ENCODE peak calls at places on chromosomes 2 and 18, in nine cellular contexts. One of them, this sample, is unnamed.

GRCh38 chr2:172148246-172148645 is 45.5 kb upstream of the DLX2 start:
- DNase-seq in PC-9: no peak
- DNase-seq in ascending aorta: no peak
- DNase-seq in omental fat pad: no peak
- DNase-seq in nephron progenitor cell: no peak
- DNase-seq in neural crest cell: no peak
- DNase-seq in HFFc6: no peak
- DNase-seq in NB4: no peak
- DNase-seq in K562: no peak
- DNase-seq in this sample: peak

GRCh38 chr2:171923206-171923605 is 945 bp downstream of the HAT1 start:
- DNase-seq in PC-9: peak
- DNase-seq in ascending aorta: no peak
- DNase-seq in omental fat pad: no peak
- DNase-seq in nephron progenitor cell: no peak
- DNase-seq in neural crest cell: peak
- DNase-seq in HFFc6: peak
- DNase-seq in NB4: peak
- DNase-seq in K562: no peak
- DNase-seq in this sample: peak

GRCh38 chr18:4450065-4450676 is 4.9 kb downstream of the DLGAP1 start:
- DNase-seq in PC-9: no peak
- DNase-seq in ascending aorta: no peak
- DNase-seq in omental fat pad: no peak
- DNase-seq in nephron progenitor cell: no peak
- DNase-seq in neural crest cell: no peak
- DNase-seq in HFFc6: no peak
- DNase-seq in NB4: no peak
- DNase-seq in K562: no peak
- DNase-seq in this sample: no peak

GRCh38 chr2:68027959-68028358 is 34.8 kb downstream of the C1D start:
- DNase-seq in PC-9: no peak
- DNase-seq in ascending aorta: no peak
- DNase-seq in omental fat pad: no peak
- DNase-seq in nephron progenitor cell: no peak
- DNase-seq in neural crest cell: no peak
- DNase-seq in HFFc6: peak
- DNase-seq in NB4: no peak
- DNase-seq in K562: no peak
- DNase-seq in this sample: no peak

GRCh38 chr2:122977580-122977979 is 1047.5 kb upstream of the CNTNAP5 start:
- DNase-seq in PC-9: no peak
- DNase-seq in ascending aorta: no peak
- DNase-seq in omental fat pad: no peak
- DNase-seq in nephron progenitor cell: no peak
- DNase-seq in neural crest cell: no peak
- DNase-seq in HFFc6: no peak
- DNase-seq in NB4: no peak
- DNase-seq in K562: no peak
- DNase-seq in this sample: no peak

GRCh38 chr2:226079186-226079585 is 679.7 kb downstream of the NYAP2 start:
- DNase-seq in PC-9: no peak
- DNase-seq in ascending aorta: no peak
- DNase-seq in omental fat pad: no peak
- DNase-seq in nephron progenitor cell: no peak
- DNase-seq in neural crest cell: no peak
- DNase-seq in HFFc6: no peak
- DNase-seq in NB4: no peak
- DNase-seq in K562: no peak
- DNase-seq in this sample: peak

GRCh38 chr18:76460482-76460881 is 34.6 kb downstream of the ZNF516 start:
- DNase-seq in PC-9: no peak
- DNase-seq in ascending aorta: no peak
- DNase-seq in omental fat pad: no peak
- DNase-seq in nephron progenitor cell: no peak
- DNase-seq in neural crest cell: no peak
- DNase-seq in HFFc6: no peak
- DNase-seq in NB4: no peak
- DNase-seq in K562: no peak
- DNase-seq in this sample: peak

GRCh38 chr18:47997338-47997780 is 66.9 kb upstream of the SMAD2 start:
- DNase-seq in PC-9: no peak
- DNase-seq in ascending aorta: no peak
- DNase-seq in omental fat pad: no peak
- DNase-seq in nephron progenitor cell: peak
- DNase-seq in neural crest cell: no peak
- DNase-seq in HFFc6: no peak
- DNase-seq in NB4: peak
- DNase-seq in K562: peak
- DNase-seq in this sample: no peak

GRCh38 chr18:8499810-8500663 is 109.2 kb upstream of the RAB12 start:
- DNase-seq in PC-9: no peak
- DNase-seq in ascending aorta: no peak
- DNase-seq in omental fat pad: no peak
- DNase-seq in nephron progenitor cell: no peak
- DNase-seq in neural crest cell: no peak
- DNase-seq in HFFc6: no peak
- DNase-seq in NB4: no peak
- DNase-seq in K562: no peak
- DNase-seq in this sample: no peak

GRCh38 chr2:10240161-10240681 is 62.5 kb upstream of the HPCAL1 start:
- DNase-seq in PC-9: no peak
- DNase-seq in ascending aorta: no peak
- DNase-seq in omental fat pad: no peak
- DNase-seq in nephron progenitor cell: peak
- DNase-seq in neural crest cell: no peak
- DNase-seq in HFFc6: no peak
- DNase-seq in NB4: no peak
- DNase-seq in K562: no peak
- DNase-seq in this sample: no peak

GRCh38 chr2:85578243-85579180 is 1.1 kb downstream of the VAMP8 start:
- DNase-seq in PC-9: peak
- DNase-seq in ascending aorta: peak
- DNase-seq in omental fat pad: no peak
- DNase-seq in nephron progenitor cell: no peak
- DNase-seq in neural crest cell: no peak
- DNase-seq in HFFc6: no peak
- DNase-seq in NB4: peak
- DNase-seq in K562: peak
- DNase-seq in this sample: no peak

GRCh38 chr2:174235680-174236079 is 12.7 kb downstream of the OLA1 start:
- DNase-seq in PC-9: peak
- DNase-seq in ascending aorta: no peak
- DNase-seq in omental fat pad: no peak
- DNase-seq in nephron progenitor cell: no peak
- DNase-seq in neural crest cell: no peak
- DNase-seq in HFFc6: no peak
- DNase-seq in NB4: no peak
- DNase-seq in K562: no peak
- DNase-seq in this sample: peak

GRCh38 chr2:213249502-213249901 is 34.8 kb upstream of the SPAG16 start:
- DNase-seq in PC-9: no peak
- DNase-seq in ascending aorta: no peak
- DNase-seq in omental fat pad: no peak
- DNase-seq in nephron progenitor cell: no peak
- DNase-seq in neural crest cell: no peak
- DNase-seq in HFFc6: no peak
- DNase-seq in NB4: no peak
- DNase-seq in K562: no peak
- DNase-seq in this sample: no peak

GRCh38 chr2:213248637-213249036 is 35.6 kb upstream of the SPAG16 start:
- DNase-seq in PC-9: no peak
- DNase-seq in ascending aorta: no peak
- DNase-seq in omental fat pad: no peak
- DNase-seq in nephron progenitor cell: no peak
- DNase-seq in neural crest cell: no peak
- DNase-seq in HFFc6: no peak
- DNase-seq in NB4: no peak
- DNase-seq in K562: no peak
- DNase-seq in this sample: no peak

GRCh38 chr2:213252206-213252605 is 32.1 kb upstream of the SPAG16 start:
- DNase-seq in PC-9: no peak
- DNase-seq in ascending aorta: no peak
- DNase-seq in omental fat pad: no peak
- DNase-seq in nephron progenitor cell: no peak
- DNase-seq in neural crest cell: no peak
- DNase-seq in HFFc6: no peak
- DNase-seq in NB4: no peak
- DNase-seq in K562: no peak
- DNase-seq in this sample: no peak

GRCh38 chr2:213253162-213253561 is 31.1 kb upstream of the SPAG16 start:
- DNase-seq in PC-9: no peak
- DNase-seq in ascending aorta: no peak
- DNase-seq in omental fat pad: no peak
- DNase-seq in nephron progenitor cell: no peak
- DNase-seq in neural crest cell: no peak
- DNase-seq in HFFc6: no peak
- DNase-seq in NB4: no peak
- DNase-seq in K562: no peak
- DNase-seq in this sample: no peak

GRCh38 chr2:213251618-213252017 is 32.6 kb upstream of the SPAG16 start:
- DNase-seq in PC-9: peak
- DNase-seq in ascending aorta: no peak
- DNase-seq in omental fat pad: no peak
- DNase-seq in nephron progenitor cell: peak
- DNase-seq in neural crest cell: no peak
- DNase-seq in HFFc6: peak
- DNase-seq in NB4: peak
- DNase-seq in K562: peak
- DNase-seq in this sample: peak
- TF ChIP-seq CTCF in PC-9: peak
- TF ChIP-seq CTCF in ascending aorta: peak
- TF ChIP-seq CTCF in omental fat pad: no peak
- TF ChIP-seq CTCF in nephron progenitor cell: peak
- TF ChIP-seq CTCF in neural crest cell: peak
- TF ChIP-seq CTCF in HFFc6: peak
- TF ChIP-seq CTCF in NB4: peak
- TF ChIP-seq CTCF in K562: peak
- TF ChIP-seq CTCF in this sample: peak

GRCh38 chr2:204625135-204625534 is 79.9 kb downstream of the PARD3B start:
- DNase-seq in PC-9: no peak
- DNase-seq in ascending aorta: no peak
- DNase-seq in omental fat pad: no peak
- DNase-seq in nephron progenitor cell: no peak
- DNase-seq in neural crest cell: no peak
- DNase-seq in HFFc6: peak
- DNase-seq in NB4: no peak
- DNase-seq in K562: no peak
- DNase-seq in this sample: peak
- TF ChIP-seq CTCF in PC-9: peak
- TF ChIP-seq CTCF in ascending aorta: no peak
- TF ChIP-seq CTCF in omental fat pad: no peak
- TF ChIP-seq CTCF in nephron progenitor cell: no peak
- TF ChIP-seq CTCF in neural crest cell: no peak
- TF ChIP-seq CTCF in HFFc6: peak
- TF ChIP-seq CTCF in NB4: no peak
- TF ChIP-seq CTCF in K562: no peak
- TF ChIP-seq CTCF in this sample: no peak

GRCh38 chr2:199739413-199740110 is 111.4 kb downstream of the FTCDNL1 start:
- DNase-seq in PC-9: no peak
- DNase-seq in ascending aorta: peak
- DNase-seq in omental fat pad: peak
- DNase-seq in nephron progenitor cell: peak
- DNase-seq in neural crest cell: peak
- DNase-seq in HFFc6: peak
- DNase-seq in NB4: peak
- DNase-seq in K562: peak
- DNase-seq in this sample: peak

GRCh38 chr2:199738723-199739412 is 112.1 kb downstream of the FTCDNL1 start:
- DNase-seq in PC-9: peak
- DNase-seq in ascending aorta: no peak
- DNase-seq in omental fat pad: no peak
- DNase-seq in nephron progenitor cell: no peak
- DNase-seq in neural crest cell: no peak
- DNase-seq in HFFc6: peak
- DNase-seq in NB4: peak
- DNase-seq in K562: no peak
- DNase-seq in this sample: peak

GRCh38 chr2:199744260-199744659 is 106.7 kb downstream of the FTCDNL1 start:
- DNase-seq in PC-9: no peak
- DNase-seq in ascending aorta: no peak
- DNase-seq in omental fat pad: no peak
- DNase-seq in nephron progenitor cell: no peak
- DNase-seq in neural crest cell: no peak
- DNase-seq in HFFc6: no peak
- DNase-seq in NB4: no peak
- DNase-seq in K562: no peak
- DNase-seq in this sample: no peak

GRCh38 chr2:199742884-199743283 is 108.1 kb downstream of the FTCDNL1 start:
- DNase-seq in PC-9: no peak
- DNase-seq in ascending aorta: no peak
- DNase-seq in omental fat pad: no peak
- DNase-seq in nephron progenitor cell: no peak
- DNase-seq in neural crest cell: no peak
- DNase-seq in HFFc6: no peak
- DNase-seq in NB4: no peak
- DNase-seq in K562: no peak
- DNase-seq in this sample: no peak

DNA sequence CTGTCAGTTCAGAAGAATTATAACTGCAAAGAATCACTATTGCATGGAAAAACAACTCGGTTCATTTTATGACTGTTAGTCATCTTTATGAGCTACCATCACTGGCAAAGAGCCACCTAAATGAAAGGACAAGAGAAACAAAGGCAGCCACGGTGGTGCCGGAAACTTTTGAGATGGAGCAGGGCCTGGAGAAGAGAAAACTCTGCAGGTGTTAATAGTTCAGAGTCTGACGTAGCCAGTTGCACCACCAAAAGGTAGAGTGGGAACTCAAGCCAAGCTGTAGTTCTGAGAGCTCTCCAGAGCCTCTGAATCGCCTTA is 110.9 kb downstream of the FTCDNL1 start:
- DNase-seq in PC-9: no peak
- DNase-seq in ascending aorta: no peak
- DNase-seq in omental fat pad: no peak
- DNase-seq in nephron progenitor cell: no peak
- DNase-seq in neural crest cell: no peak
- DNase-seq in HFFc6: no peak
- DNase-seq in NB4: no peak
- DNase-seq in K562: no peak
- DNase-seq in this sample: no peak
- TF ChIP-seq CTCF in PC-9: peak
- TF ChIP-seq CTCF in ascending aorta: no peak
- TF ChIP-seq CTCF in omental fat pad: no peak
- TF ChIP-seq CTCF in nephron progenitor cell: peak
- TF ChIP-seq CTCF in neural crest cell: no peak
- TF ChIP-seq CTCF in HFFc6: peak
- TF ChIP-seq CTCF in NB4: no peak
- TF ChIP-seq CTCF in K562: no peak
- TF ChIP-seq CTCF in this sample: no peak

DNA sequence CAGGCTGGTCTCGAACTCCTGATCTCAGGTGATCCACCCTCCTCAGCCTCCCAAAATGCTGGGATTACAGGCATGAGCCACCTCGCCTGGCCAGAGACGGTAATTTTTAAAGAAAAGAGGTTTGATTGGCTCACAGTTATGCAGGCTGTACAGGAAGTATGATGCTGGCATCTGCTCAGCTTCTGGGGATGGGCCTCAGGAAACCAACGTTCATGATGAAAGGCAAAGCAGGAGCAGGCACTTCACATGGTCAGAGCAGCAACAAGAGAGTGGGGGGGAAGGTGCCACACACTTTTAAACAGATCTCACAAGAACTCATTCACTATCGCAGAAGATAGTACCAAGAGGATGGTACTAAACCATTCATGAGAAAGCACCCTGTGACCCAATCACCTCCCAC is 38.0 kb upstream of the GPD2 start:
- DNase-seq in PC-9: no peak
- DNase-seq in ascending aorta: no peak
- DNase-seq in omental fat pad: no peak
- DNase-seq in nephron progenitor cell: no peak
- DNase-seq in neural crest cell: no peak
- DNase-seq in HFFc6: no peak
- DNase-seq in NB4: peak
- DNase-seq in K562: no peak
- DNase-seq in this sample: no peak
- TF ChIP-seq CTCF in PC-9: no peak
- TF ChIP-seq CTCF in ascending aorta: no peak
- TF ChIP-seq CTCF in omental fat pad: no peak
- TF ChIP-seq CTCF in nephron progenitor cell: no peak
- TF ChIP-seq CTCF in neural crest cell: no peak
- TF ChIP-seq CTCF in HFFc6: no peak
- TF ChIP-seq CTCF in NB4: no peak
- TF ChIP-seq CTCF in K562: no peak
- TF ChIP-seq CTCF in this sample: no peak